ENCODE peak calls at places on chromosomes 4 and X, in five cellular contexts. R is fibroblast of lung, B is MCF 10A, V is stomach, W is BE2C. E is an unnamed sample.

GRCh38 chr4:139783761-139784484 is 118.3 kb downstream of the MGST2 start:
- DNase-seq in R (peak), W (peak), V (no peak), B (no peak), E (no peak)

GRCh38 chr4:157096439-157096838 is 20.5 kb downstream of the GLRB start:
- DNase-seq in R (peak), W (no peak), B (no peak), V (no peak), E (no peak)

GRCh38 chr4:37223732-37224131 is 20.8 kb upstream of the NWD2 start:
- DNase-seq in V (no peak), B (no peak), R (no peak), W (no peak), E (no peak)

GRCh38 chr4:80094191-80094590 is 21.2 kb upstream of the ANTXR2 start:
- DNase-seq in V (no peak), R (no peak), W (no peak), B (no peak), E (no peak)

GRCh38 chr4:102825261-102826071 is 1.9 kb downstream of the UBE2D3 start:
- DNase-seq in V (no peak), B (peak), R (peak), W (peak), E (peak)

GRCh38 chr4:16225139-16225538 is 1.1 kb downstream of the TAPT1 start:
- DNase-seq in V (no peak), B (no peak), W (no peak), R (peak), E (peak)

GRCh38 chr4:6356076-6356560 is 86.5 kb downstream of the WFS1 start:
- DNase-seq in W (no peak), V (no peak), B (no peak), R (no peak), E (no peak)

GRCh38 chr4:108210989-108211725 is 42.4 kb upstream of the LEF1 start:
- DNase-seq in W (no peak), B (no peak), V (no peak), R (peak), E (peak)

GRCh38 chr4:74437866-74438265 is 7.1 kb upstream of the AREG start:
- DNase-seq in B (no peak), V (no peak), W (no peak), R (no peak), E (no peak)

GRCh38 chrX:40578039-40578438 is 2.7 kb upstream of the ATP6AP2 start:
- DNase-seq in R (no peak), V (no peak), W (no peak), B (no peak), E (no peak)

GRCh38 chr4:75306496-75306895 is 207.7 kb downstream of the RCHY1 start:
- DNase-seq in B (no peak), R (no peak), V (no peak), W (no peak), E (no peak)

GRCh38 chr4:91198951-91199350 is 1071.8 kb downstream of the CCSER1 start:
- DNase-seq in V (no peak), B (no peak), W (no peak), R (no peak), E (no peak)

GRCh38 chrX:129523076-129524055 is at the start of gene SMARCA1:
- DNase-seq in R (peak), V (peak), B (no peak), W (peak), E (no peak)

GRCh38 chr4:152536545-152537182 is 772 bp upstream of the FBXW7 start:
- DNase-seq in R (peak), V (no peak), B (peak), W (no peak), E (peak)

GRCh38 chr4:84796388-84796787 is 170.1 kb downstream of the WDFY3 start:
- DNase-seq in W (peak), V (no peak), R (peak), B (no peak), E (no peak)

GRCh38 chrX:67759018-67759417 is 215.2 kb downstream of the AR start:
- DNase-seq in B (no peak), V (no peak), W (no peak), R (no peak), E (no peak)

GRCh38 chrX:69424161-69424560 is 80.0 kb upstream of the NALF2 start:
- DNase-seq in B (peak), V (no peak), R (no peak), W (no peak), E (peak)

DNA sequence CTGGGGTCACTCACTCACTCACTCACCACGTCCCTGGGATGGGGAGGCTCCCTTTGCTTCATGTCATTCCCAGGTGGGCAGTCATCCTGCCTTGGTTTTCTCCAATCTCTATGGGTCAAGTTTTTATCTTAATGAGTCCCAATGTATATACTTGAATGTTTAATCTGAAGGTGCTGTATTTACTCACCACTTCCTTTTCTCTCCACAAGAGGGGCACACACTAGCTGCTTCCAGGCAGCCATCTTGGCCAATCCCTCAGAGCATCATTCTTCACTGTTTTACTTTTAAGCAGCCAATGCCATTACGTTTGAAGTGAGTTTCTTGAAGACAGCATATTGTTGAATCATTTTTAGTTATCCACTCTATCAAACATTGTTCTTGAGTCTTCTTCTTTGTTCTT is 153.4 kb upstream of the ARSJ start:
- DNase-seq in R (no peak), B (no peak), V (no peak), W (peak), E (peak)
- TF ChIP-seq CTCF in R (peak), B (no peak), V (no peak), W (peak), E (peak)

GRCh38 chr4:183430317-183430986 is 14.0 kb upstream of the CDKN2AIP start:
- DNase-seq in V (no peak), B (no peak), R (no peak), W (no peak), E (no peak)
- TF ChIP-seq CTCF in V (no peak), B (no peak), R (no peak), W (no peak), E (no peak)

GRCh38 chr4:163554870-163555465 is 60.5 kb downstream of the TMA16 start:
- DNase-seq in V (no peak), W (no peak), R (no peak), B (peak), E (peak)
- TF ChIP-seq CTCF in V (no peak), W (peak), R (peak), B (peak), E (peak)

GRCh38 chr4:14749910-14750309 is 252.4 kb upstream of the CPEB2 start:
- DNase-seq in R (peak), V (peak), B (peak), W (peak), E (peak)
- TF ChIP-seq CTCF in R (peak), V (no peak), B (peak), W (peak), E (peak)

DNA sequence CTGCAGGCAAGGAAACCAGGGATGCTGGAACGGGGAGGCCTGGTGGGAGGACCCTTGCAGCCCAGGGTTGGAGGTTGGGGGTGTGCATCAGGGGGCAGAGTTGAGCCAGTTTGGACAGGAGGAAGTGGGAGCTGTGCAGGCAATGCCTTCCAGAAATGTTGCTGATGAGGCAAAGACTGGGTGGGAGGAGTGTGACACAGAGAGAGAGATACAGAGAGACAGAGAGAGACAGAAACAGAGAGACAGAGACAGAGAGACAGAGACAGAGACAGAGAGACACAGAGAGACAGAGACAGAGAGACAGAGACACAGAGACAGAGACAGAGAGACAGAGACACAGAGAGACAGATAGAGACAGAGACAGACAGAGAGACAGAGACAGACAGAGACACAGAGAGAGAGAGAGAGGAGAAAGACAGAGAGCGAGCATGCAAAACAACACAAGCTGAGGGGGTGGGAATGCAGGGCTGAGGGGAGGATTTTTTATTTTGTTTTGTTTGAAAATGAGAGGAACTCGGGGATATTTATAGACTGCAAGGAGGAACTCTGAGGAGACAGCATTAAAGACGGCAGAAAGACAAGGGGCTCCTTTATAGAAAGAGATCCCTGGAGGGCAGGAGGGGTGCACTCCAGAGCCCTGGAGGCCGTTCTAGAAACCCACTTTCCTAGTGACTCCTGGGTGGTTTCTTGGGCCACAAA is 1.9 kb upstream of the HAUS3 start:
- DNase-seq in B (peak), V (peak), W (peak), R (peak), E (peak)
- TF ChIP-seq CTCF in B (no peak), V (no peak), W (peak), R (peak), E (no peak)

GRCh38 chr4:56430203-56430602 is 5.2 kb downstream of the PPAT start:
- DNase-seq in W (no peak), R (no peak), V (no peak), B (no peak), E (no peak)

GRCh38 chr4:56424176-56424575 is 11.2 kb downstream of the PPAT start:
- DNase-seq in B (no peak), R (no peak), V (no peak), W (no peak), E (no peak)

GRCh38 chr4:56425518-56425917 is 9.9 kb downstream of the PPAT start:
- DNase-seq in B (no peak), R (no peak), W (no peak), V (no peak), E (no peak)

GRCh38 chr4:56424697-56425514 is 10.5 kb downstream of the PPAT start:
- DNase-seq in V (peak), B (peak), R (peak), W (peak), E (peak)

DNA sequence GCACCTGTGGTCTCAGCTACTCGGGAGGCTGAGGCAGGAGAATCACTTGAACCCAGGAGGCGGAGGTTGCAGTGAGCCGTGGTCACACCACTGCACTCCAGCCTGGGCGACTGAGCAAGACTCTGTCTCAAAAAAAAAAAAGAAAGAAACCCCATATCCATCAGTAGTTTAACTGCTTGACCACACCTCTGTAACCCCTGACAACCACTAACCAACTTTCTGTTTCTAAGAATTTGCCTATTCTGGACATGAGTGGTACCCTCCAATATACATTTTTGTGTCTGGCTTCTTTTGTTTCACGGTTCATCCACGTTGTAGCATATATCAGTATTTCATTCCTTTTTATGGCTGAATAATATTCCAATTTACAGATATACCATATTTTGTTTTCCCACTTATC is 9.1 kb downstream of the PPAT start:
- DNase-seq in R (no peak), V (no peak), B (no peak), W (no peak), E (no peak)
- TF ChIP-seq CTCF in R (no peak), V (no peak), B (no peak), W (no peak), E (no peak)

DNA sequence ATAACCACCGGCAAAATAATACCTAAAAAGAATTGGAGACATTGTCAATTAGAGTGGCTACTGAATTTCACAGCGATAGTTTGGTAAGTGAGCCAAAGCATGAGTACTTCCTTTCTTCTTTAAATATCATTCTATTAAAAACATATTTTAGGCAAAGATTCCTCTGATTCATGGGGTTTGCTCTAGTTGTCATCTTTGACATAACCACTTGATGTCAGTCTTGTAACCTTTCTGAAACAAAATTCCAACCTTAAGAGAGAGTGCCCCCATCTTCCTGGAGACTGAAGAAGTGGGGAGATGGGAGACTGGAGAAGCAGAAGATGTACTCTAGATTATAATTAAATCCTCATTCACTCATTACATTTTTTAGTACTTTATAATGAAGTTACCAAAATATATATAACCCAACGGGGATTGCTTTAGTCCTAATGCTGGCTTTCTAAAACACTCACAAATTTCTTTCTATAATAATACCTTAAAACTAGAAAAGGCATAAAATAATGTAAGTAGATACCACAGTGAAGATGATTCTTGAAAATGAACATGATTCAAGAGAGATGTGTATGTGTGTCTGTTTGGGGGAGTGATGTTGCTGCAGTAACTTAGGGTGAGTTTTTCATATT is 96.4 kb downstream of the EMCN start:
- DNase-seq in V (no peak), R (peak), W (no peak), B (peak), E (peak)
- TF ChIP-seq CTCF in V (no peak), R (peak), W (peak), B (peak), E (peak)

GRCh38 chrX:63511361-63511760 is 160.2 kb upstream of the SPIN4 start:
- DNase-seq in V (no peak), B (no peak), W (no peak), R (no peak), E (no peak)

GRCh38 chrX:63508668-63509067 is 157.5 kb upstream of the SPIN4 start:
- DNase-seq in V (no peak), W (no peak), B (no peak), R (no peak), E (no peak)

GRCh38 chrX:63503541-63503940 is 152.4 kb upstream of the SPIN4 start:
- DNase-seq in R (peak), V (no peak), W (no peak), B (no peak), E (no peak)

DNA sequence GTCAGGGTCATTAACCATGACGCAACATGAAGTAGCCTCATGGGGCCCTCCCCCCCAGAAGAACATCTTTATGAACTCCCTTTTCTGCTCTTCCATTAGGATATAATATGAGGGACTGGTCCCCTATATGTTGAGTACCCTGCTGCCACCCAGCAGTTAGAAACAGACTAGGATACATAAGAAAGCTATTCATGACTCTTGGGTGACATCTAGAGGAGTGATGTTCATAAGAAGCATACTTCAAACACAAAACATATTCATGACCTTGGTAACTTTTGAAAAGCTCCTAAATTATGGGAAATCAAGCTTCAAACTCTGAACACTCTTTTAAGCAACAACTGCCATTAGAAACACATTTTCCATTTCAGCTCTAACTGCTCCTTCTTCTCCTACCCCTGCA is 155.2 kb upstream of the SPIN4 start:
- DNase-seq in R (peak), V (no peak), W (no peak), B (peak), E (peak)
- TF ChIP-seq CTCF in R (no peak), V (no peak), W (peak), B (peak), E (peak)

DNA sequence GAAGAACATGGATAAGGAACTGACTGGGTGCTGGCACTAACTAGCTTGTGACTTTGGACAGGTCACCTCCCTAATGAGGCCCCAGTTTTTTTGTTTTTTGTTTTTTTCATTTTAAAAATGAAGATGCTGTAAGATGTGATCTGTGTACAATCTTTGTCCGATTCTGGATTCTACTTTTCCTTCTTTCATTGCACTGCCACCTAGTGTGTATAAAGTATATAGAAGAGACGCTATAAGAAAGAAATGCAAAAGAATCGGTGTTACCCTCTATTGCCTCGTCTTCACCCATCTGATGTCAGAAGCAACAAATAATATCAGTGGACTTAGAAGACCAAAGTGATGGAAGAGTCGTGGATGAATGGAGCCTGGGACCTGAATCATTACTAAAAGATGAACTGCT is 58.6 kb upstream of the P2RY10 start:
- DNase-seq in B (peak), R (no peak), W (no peak), V (no peak), E (peak)
- TF ChIP-seq CTCF in B (peak), R (no peak), W (no peak), V (no peak), E (peak)

E was measured in bronchial epithelial cell.